ENCODE peak calls at places on chromosome 20, in ten cellular contexts. One of them, this sample, is unnamed.

GRCh38 chr20:59413326-59413865 is 113.0 kb downstream of the EDN3 start:
- DNase-seq in cardiac muscle cell: peak; percentile 63
- DNase-seq in stomach: no peak
- DNase-seq in lung: no peak
- DNase-seq in H1: no peak
- DNase-seq in heart left ventricle: no peak
- DNase-seq in BE2C: no peak
- DNase-seq in uterus: no peak
- DNase-seq in left lung: no peak
- DNase-seq in hepatocyte: no peak
- DNase-seq in this sample: no peak

GRCh38 chr20:45905505-45906079 is 6.4 kb downstream of the PLTP start:
- DNase-seq in cardiac muscle cell: no peak
- DNase-seq in stomach: no peak
- DNase-seq in lung: no peak
- DNase-seq in H1: no peak
- DNase-seq in heart left ventricle: no peak
- DNase-seq in BE2C: no peak
- DNase-seq in uterus: no peak
- DNase-seq in left lung: no peak
- DNase-seq in hepatocyte: no peak
- DNase-seq in this sample: peak; percentile 97

GRCh38 chr20:46757754-46758678 is 48.6 kb downstream of the SLC2A10 start:
- DNase-seq in cardiac muscle cell: peak; percentile 71
- DNase-seq in stomach: peak; percentile 66
- DNase-seq in lung: peak; percentile 45
- DNase-seq in H1: no peak
- DNase-seq in heart left ventricle: no peak
- DNase-seq in BE2C: peak; percentile 43
- DNase-seq in uterus: peak; percentile 34
- DNase-seq in left lung: peak; percentile 46
- DNase-seq in hepatocyte: peak; percentile 80
- DNase-seq in this sample: peak; percentile 93

GRCh38 chr20:5491463-5491862 is 174.7 kb upstream of the PROKR2 start:
- DNase-seq in cardiac muscle cell: no peak
- DNase-seq in stomach: no peak
- DNase-seq in lung: no peak
- DNase-seq in H1: no peak
- DNase-seq in heart left ventricle: no peak
- DNase-seq in BE2C: no peak
- DNase-seq in uterus: no peak
- DNase-seq in left lung: no peak
- DNase-seq in hepatocyte: no peak
- DNase-seq in this sample: no peak

GRCh38 chr20:62426678-62427077 is 661 bp downstream of the RBBP8NL start:
- DNase-seq in cardiac muscle cell: peak; percentile 73
- DNase-seq in stomach: peak; percentile 74
- DNase-seq in lung: no peak
- DNase-seq in H1: no peak
- DNase-seq in heart left ventricle: no peak
- DNase-seq in BE2C: no peak
- DNase-seq in uterus: no peak
- DNase-seq in left lung: peak; percentile 43
- DNase-seq in hepatocyte: peak; percentile 75
- DNase-seq in this sample: no peak

GRCh38 chr20:64164123-64164836 is at the start of gene MYT1:
- DNase-seq in cardiac muscle cell: no peak
- DNase-seq in stomach: no peak
- DNase-seq in lung: no peak
- DNase-seq in H1: no peak
- DNase-seq in heart left ventricle: no peak
- DNase-seq in BE2C: peak; percentile 71
- DNase-seq in uterus: no peak
- DNase-seq in left lung: no peak
- DNase-seq in hepatocyte: no peak
- DNase-seq in this sample: peak; percentile 25

GRCh38 chr20:16412896-16413295 is 160.4 kb downstream of the KIF16B start:
- DNase-seq in cardiac muscle cell: no peak
- DNase-seq in stomach: no peak
- DNase-seq in lung: no peak
- DNase-seq in H1: no peak
- DNase-seq in heart left ventricle: no peak
- DNase-seq in BE2C: no peak
- DNase-seq in uterus: no peak
- DNase-seq in left lung: no peak
- DNase-seq in hepatocyte: no peak
- DNase-seq in this sample: no peak

GRCh38 chr20:20630551-20630950 is 81.9 kb downstream of the RALGAPA2 start:
- DNase-seq in cardiac muscle cell: no peak
- DNase-seq in stomach: no peak
- DNase-seq in lung: no peak
- DNase-seq in H1: no peak
- DNase-seq in heart left ventricle: no peak
- DNase-seq in BE2C: no peak
- DNase-seq in uterus: no peak
- DNase-seq in left lung: no peak
- DNase-seq in hepatocyte: no peak
- DNase-seq in this sample: no peak

GRCh38 chr20:62063981-62064787 is 1.5 kb downstream of the TAF4 start:
- DNase-seq in cardiac muscle cell: peak; percentile 56
- DNase-seq in stomach: peak; percentile 72
- DNase-seq in lung: no peak
- DNase-seq in H1: no peak
- DNase-seq in heart left ventricle: no peak
- DNase-seq in BE2C: peak; percentile 52
- DNase-seq in uterus: no peak
- DNase-seq in left lung: no peak
- DNase-seq in hepatocyte: peak; percentile 69
- DNase-seq in this sample: peak; percentile 92

GRCh38 chr20:49104365-49104648 is 58.2 kb downstream of the CSE1L start:
- DNase-seq in cardiac muscle cell: peak; percentile 78
- DNase-seq in stomach: no peak
- DNase-seq in lung: no peak
- DNase-seq in H1: no peak
- DNase-seq in heart left ventricle: no peak
- DNase-seq in BE2C: no peak
- DNase-seq in uterus: no peak
- DNase-seq in left lung: no peak
- DNase-seq in hepatocyte: no peak
- DNase-seq in this sample: no peak

GRCh38 chr20:54132612-54133433 is 41.0 kb downstream of the CYP24A1 start:
- DNase-seq in cardiac muscle cell: peak; percentile 42
- DNase-seq in stomach: no peak
- DNase-seq in lung: peak; percentile 52
- DNase-seq in H1: no peak
- DNase-seq in heart left ventricle: no peak
- DNase-seq in BE2C: no peak
- DNase-seq in uterus: peak; percentile 71
- DNase-seq in left lung: no peak
- DNase-seq in hepatocyte: peak; percentile 86
- DNase-seq in this sample: peak; percentile 90

GRCh38 chr20:14963262-14963663 is 625.9 kb upstream of the FLRT3 start:
- DNase-seq in cardiac muscle cell: no peak
- DNase-seq in stomach: no peak
- DNase-seq in lung: no peak
- DNase-seq in H1: no peak
- DNase-seq in heart left ventricle: no peak
- DNase-seq in BE2C: no peak
- DNase-seq in uterus: no peak
- DNase-seq in left lung: no peak
- DNase-seq in hepatocyte: no peak
- DNase-seq in this sample: no peak

GRCh38 chr20:24953621-24954133 is 4.6 kb downstream of the CST7 start:
- DNase-seq in cardiac muscle cell: no peak
- DNase-seq in stomach: peak; percentile 25
- DNase-seq in lung: no peak
- DNase-seq in H1: no peak
- DNase-seq in heart left ventricle: no peak
- DNase-seq in BE2C: no peak
- DNase-seq in uterus: no peak
- DNase-seq in left lung: no peak
- DNase-seq in hepatocyte: no peak
- DNase-seq in this sample: no peak

GRCh38 chr20:9068232-9068781 is 580 bp upstream of the PLCB4 start:
- DNase-seq in cardiac muscle cell: peak; percentile 87
- DNase-seq in stomach: peak; percentile 70
- DNase-seq in lung: no peak
- DNase-seq in H1: no peak
- DNase-seq in heart left ventricle: peak; percentile 84
- DNase-seq in BE2C: peak; percentile 86
- DNase-seq in uterus: no peak
- DNase-seq in left lung: no peak
- DNase-seq in hepatocyte: peak; percentile 75
- DNase-seq in this sample: peak; percentile 92

GRCh38 chr20:11917663-11918062 is at the start of gene BTBD3:
- DNase-seq in cardiac muscle cell: peak; percentile 30
- DNase-seq in stomach: peak; percentile 83
- DNase-seq in lung: peak; percentile 51
- DNase-seq in H1: no peak
- DNase-seq in heart left ventricle: peak; percentile 67
- DNase-seq in BE2C: peak; percentile 35
- DNase-seq in uterus: peak; percentile 58
- DNase-seq in left lung: peak; percentile 37
- DNase-seq in hepatocyte: peak; percentile 39
- DNase-seq in this sample: no peak

GRCh38 chr20:11675920-11676617 is 241.6 kb upstream of the BTBD3 start:
- DNase-seq in cardiac muscle cell: no peak
- DNase-seq in stomach: no peak
- DNase-seq in lung: no peak
- DNase-seq in H1: no peak
- DNase-seq in heart left ventricle: no peak
- DNase-seq in BE2C: no peak
- DNase-seq in uterus: no peak
- DNase-seq in left lung: no peak
- DNase-seq in hepatocyte: no peak
- DNase-seq in this sample: no peak

GRCh38 chr20:43015566-43015965 is 174.1 kb downstream of the PTPRT start:
- DNase-seq in cardiac muscle cell: no peak
- DNase-seq in stomach: no peak
- DNase-seq in lung: peak; percentile 17
- DNase-seq in H1: no peak
- DNase-seq in heart left ventricle: no peak
- DNase-seq in BE2C: no peak
- DNase-seq in uterus: no peak
- DNase-seq in left lung: no peak
- DNase-seq in hepatocyte: no peak
- DNase-seq in this sample: no peak

GRCh38 chr20:1952737-1953530 is 40.9 kb downstream of the PDYN start:
- DNase-seq in cardiac muscle cell: no peak
- DNase-seq in stomach: no peak
- DNase-seq in lung: no peak
- DNase-seq in H1: no peak
- DNase-seq in heart left ventricle: no peak
- DNase-seq in BE2C: no peak
- DNase-seq in uterus: no peak
- DNase-seq in left lung: no peak
- DNase-seq in hepatocyte: no peak
- DNase-seq in this sample: no peak

GRCh38 chr20:37877832-37878772 is 24.8 kb upstream of the VSTM2L start:
- DNase-seq in cardiac muscle cell: no peak
- DNase-seq in stomach: no peak
- DNase-seq in lung: no peak
- DNase-seq in H1: no peak
- DNase-seq in heart left ventricle: no peak
- DNase-seq in BE2C: no peak
- DNase-seq in uterus: no peak
- DNase-seq in left lung: no peak
- DNase-seq in hepatocyte: no peak
- DNase-seq in this sample: peak; percentile 53

GRCh38 chr20:29443819-29444218 is 1813.6 kb upstream of the DEFB115 start:
- DNase-seq in cardiac muscle cell: no peak
- DNase-seq in stomach: no peak
- DNase-seq in lung: no peak
- DNase-seq in H1: no peak
- DNase-seq in heart left ventricle: no peak
- DNase-seq in BE2C: no peak
- DNase-seq in uterus: no peak
- DNase-seq in left lung: no peak
- DNase-seq in hepatocyte: no peak
- DNase-seq in this sample: no peak

GRCh38 chr20:41185013-41185757 is 47.8 kb downstream of the PLCG1 start:
- DNase-seq in cardiac muscle cell: no peak
- DNase-seq in stomach: peak; percentile 23
- DNase-seq in lung: no peak
- DNase-seq in H1: no peak
- DNase-seq in heart left ventricle: peak; percentile 60
- DNase-seq in BE2C: peak; percentile 64
- DNase-seq in uterus: no peak
- DNase-seq in left lung: no peak
- DNase-seq in hepatocyte: peak; percentile 1
- DNase-seq in this sample: peak; percentile 61

GRCh38 chr20:51562334-51563140 is 20.0 kb upstream of the NFATC2 start:
- DNase-seq in cardiac muscle cell: peak; percentile 81
- DNase-seq in stomach: peak; percentile 57
- DNase-seq in lung: peak; percentile 60
- DNase-seq in H1: no peak
- DNase-seq in heart left ventricle: peak; percentile 84
- DNase-seq in BE2C: peak; percentile 11
- DNase-seq in uterus: peak; percentile 94
- DNase-seq in left lung: peak; percentile 84
- DNase-seq in hepatocyte: peak; percentile 86
- DNase-seq in this sample: peak; percentile 95
- TF ChIP-seq CTCF in cardiac muscle cell: peak; percentile 26
- TF ChIP-seq CTCF in stomach: no peak
- TF ChIP-seq CTCF in lung: no peak
- TF ChIP-seq CTCF in H1: peak; percentile 54
- TF ChIP-seq CTCF in heart left ventricle: peak; percentile 54
- TF ChIP-seq CTCF in BE2C: no peak
- TF ChIP-seq CTCF in uterus: peak; percentile 7
- TF ChIP-seq CTCF in left lung: no peak
- TF ChIP-seq CTCF in hepatocyte: peak; percentile 32
- TF ChIP-seq CTCF in this sample: no peak

GRCh38 chr20:33299111-33299603 is 16.1 kb downstream of the BPIFB1 start:
- DNase-seq in cardiac muscle cell: peak; percentile 79
- DNase-seq in stomach: peak; percentile 73
- DNase-seq in lung: peak; percentile 77
- DNase-seq in H1: peak; percentile 66
- DNase-seq in heart left ventricle: peak; percentile 79
- DNase-seq in BE2C: peak; percentile 81
- DNase-seq in uterus: peak; percentile 18
- DNase-seq in left lung: peak; percentile 51
- DNase-seq in hepatocyte: peak; percentile 81
- DNase-seq in this sample: peak; percentile 94
- H3K27me3 ChIP-seq in cardiac muscle cell: peaks cover 40% of the 10 kb centered on the region
- H3K27me3 ChIP-seq in stomach: no peaks in the 10 kb centered on the region
- H3K27me3 ChIP-seq in lung: no peaks in the 10 kb centered on the region
- H3K27me3 ChIP-seq in H1: peaks cover 2% of the 10 kb centered on the region
- H3K27me3 ChIP-seq in heart left ventricle: peaks cover 5% of the 10 kb centered on the region
- H3K27me3 ChIP-seq in BE2C: peaks cover 30% of the 10 kb centered on the region
- H3K27me3 ChIP-seq in uterus: no peaks in the 10 kb centered on the region
- H3K27me3 ChIP-seq in left lung: no peaks in the 10 kb centered on the region
- H3K27me3 ChIP-seq in hepatocyte: peaks cover 28% of the 10 kb centered on the region
- H3K27me3 ChIP-seq in this sample: peaks cover 5% of the 10 kb centered on the region

GRCh38 chr20:10642859-10643559 is 30.8 kb downstream of the JAG1 start:
- DNase-seq in cardiac muscle cell: no peak
- DNase-seq in stomach: no peak
- DNase-seq in lung: no peak
- DNase-seq in H1: no peak
- DNase-seq in heart left ventricle: no peak
- DNase-seq in BE2C: no peak
- DNase-seq in uterus: no peak
- DNase-seq in left lung: no peak
- DNase-seq in hepatocyte: no peak
- DNase-seq in this sample: no peak
- H3K36me3 ChIP-seq in cardiac muscle cell: peaks cover 80% of the 10 kb centered on the region
- H3K36me3 ChIP-seq in stomach: peaks cover 93% of the 10 kb centered on the region
- H3K36me3 ChIP-seq in lung: peaks cover 27% of the 10 kb centered on the region
- H3K36me3 ChIP-seq in H1: peaks cover 89% of the 10 kb centered on the region
- H3K36me3 ChIP-seq in heart left ventricle: peaks cover 65% of the 10 kb centered on the region
- H3K36me3 ChIP-seq in BE2C: no peaks in the 10 kb centered on the region
- H3K36me3 ChIP-seq in uterus: no peaks in the 10 kb centered on the region
- H3K36me3 ChIP-seq in left lung: peaks cover 99% of the 10 kb centered on the region
- H3K36me3 ChIP-seq in hepatocyte: peaks cover 3% of the 10 kb centered on the region
- H3K36me3 ChIP-seq in this sample: peaks cover 92% of the 10 kb centered on the region

GRCh38 chr20:4051413-4052138 is 36.2 kb upstream of the RNF24 start:
- DNase-seq in cardiac muscle cell: no peak
- DNase-seq in stomach: no peak
- DNase-seq in lung: no peak
- DNase-seq in H1: no peak
- DNase-seq in heart left ventricle: no peak
- DNase-seq in BE2C: no peak
- DNase-seq in uterus: no peak
- DNase-seq in left lung: no peak
- DNase-seq in hepatocyte: no peak
- DNase-seq in this sample: no peak
- TF ChIP-seq CTCF in cardiac muscle cell: no peak
- TF ChIP-seq CTCF in stomach: no peak
- TF ChIP-seq CTCF in lung: no peak
- TF ChIP-seq CTCF in H1: no peak
- TF ChIP-seq CTCF in heart left ventricle: no peak
- TF ChIP-seq CTCF in BE2C: no peak
- TF ChIP-seq CTCF in uterus: no peak
- TF ChIP-seq CTCF in left lung: no peak
- TF ChIP-seq CTCF in hepatocyte: no peak
- TF ChIP-seq CTCF in this sample: no peak

This sample was measured in osteoblast.